ENCODE peak calls at places on chromosomes 13 and 19, in five cellular contexts. One of them, this sample, is unnamed.

GRCh38 chr19:19342086-19343015 is 21.7 kb downstream of the MAU2 start:
- DNase-seq in A549: peak
- DNase-seq in stomach: peak
- DNase-seq in suprapubic skin: no peak
- DNase-seq in esophagus muscularis mucosa: no peak
- DNase-seq in this sample: peak

GRCh38 chr13:42930136-42930535 is 61.9 kb downstream of the EPSTI1 start:
- DNase-seq in A549: no peak
- DNase-seq in stomach: no peak
- DNase-seq in suprapubic skin: no peak
- DNase-seq in esophagus muscularis mucosa: no peak
- DNase-seq in this sample: no peak

GRCh38 chr13:93003531-93003930 is 223.1 kb upstream of the GPC6 start:
- DNase-seq in A549: no peak
- DNase-seq in stomach: no peak
- DNase-seq in suprapubic skin: no peak
- DNase-seq in esophagus muscularis mucosa: no peak
- DNase-seq in this sample: no peak

GRCh38 chr13:45316210-45316799 is 24.7 kb downstream of the TPT1 start:
- DNase-seq in A549: no peak
- DNase-seq in stomach: no peak
- DNase-seq in suprapubic skin: no peak
- DNase-seq in esophagus muscularis mucosa: no peak
- DNase-seq in this sample: no peak

GRCh38 chr13:33000365-33000764 is 15.9 kb upstream of the KL start:
- DNase-seq in A549: no peak
- DNase-seq in stomach: no peak
- DNase-seq in suprapubic skin: no peak
- DNase-seq in esophagus muscularis mucosa: no peak
- DNase-seq in this sample: no peak

GRCh38 chr13:20716951-20717350 is 13.5 kb downstream of the IL17D start:
- DNase-seq in A549: no peak
- DNase-seq in stomach: no peak
- DNase-seq in suprapubic skin: no peak
- DNase-seq in esophagus muscularis mucosa: no peak
- DNase-seq in this sample: no peak

GRCh38 chr19:2494447-2495129 is 18.7 kb downstream of the GADD45B start:
- DNase-seq in A549: peak
- DNase-seq in stomach: peak
- DNase-seq in suprapubic skin: peak
- DNase-seq in esophagus muscularis mucosa: no peak
- DNase-seq in this sample: peak

GRCh38 chr13:46961719-46962118 is 64.9 kb upstream of the HTR2A start:
- DNase-seq in A549: no peak
- DNase-seq in stomach: no peak
- DNase-seq in suprapubic skin: no peak
- DNase-seq in esophagus muscularis mucosa: no peak
- DNase-seq in this sample: no peak

GRCh38 chr13:96617528-96617927 is 376.7 kb downstream of the OXGR1 start:
- DNase-seq in A549: no peak
- DNase-seq in stomach: no peak
- DNase-seq in suprapubic skin: no peak
- DNase-seq in esophagus muscularis mucosa: no peak
- DNase-seq in this sample: no peak

GRCh38 chr13:20609145-20609544 is 42.2 kb downstream of the IFT88 start:
- DNase-seq in A549: no peak
- DNase-seq in stomach: no peak
- DNase-seq in suprapubic skin: no peak
- DNase-seq in esophagus muscularis mucosa: no peak
- DNase-seq in this sample: no peak

GRCh38 chr19:4229179-4229931 is at the start of gene EBI3:
- DNase-seq in A549: peak
- DNase-seq in stomach: no peak
- DNase-seq in suprapubic skin: no peak
- DNase-seq in esophagus muscularis mucosa: no peak
- DNase-seq in this sample: no peak

GRCh38 chr13:38943231-38943630 is 47.4 kb downstream of the STOML3 start:
- DNase-seq in A549: no peak
- DNase-seq in stomach: no peak
- DNase-seq in suprapubic skin: no peak
- DNase-seq in esophagus muscularis mucosa: no peak
- DNase-seq in this sample: no peak

GRCh38 chr13:85163063-85163462 is 636.2 kb downstream of the SLITRK6 start:
- DNase-seq in A549: no peak
- DNase-seq in stomach: no peak
- DNase-seq in suprapubic skin: no peak
- DNase-seq in esophagus muscularis mucosa: no peak
- DNase-seq in this sample: no peak

GRCh38 chr13:51068501-51068900 is 42.6 kb downstream of the C13orf42 start:
- DNase-seq in A549: no peak
- DNase-seq in stomach: no peak
- DNase-seq in suprapubic skin: no peak
- DNase-seq in esophagus muscularis mucosa: no peak
- DNase-seq in this sample: no peak

GRCh38 chr13:30021611-30022010 is 171.2 kb upstream of the UBL3 start:
- DNase-seq in A549: no peak
- DNase-seq in stomach: no peak
- DNase-seq in suprapubic skin: no peak
- DNase-seq in esophagus muscularis mucosa: no peak
- DNase-seq in this sample: no peak

GRCh38 chr13:92896842-92897241 is 329.8 kb upstream of the GPC6 start:
- DNase-seq in A549: peak
- DNase-seq in stomach: no peak
- DNase-seq in suprapubic skin: no peak
- DNase-seq in esophagus muscularis mucosa: no peak
- DNase-seq in this sample: no peak

GRCh38 chr19:57747472-57747807 is 825 bp downstream of the ZNF776 start:
- DNase-seq in A549: no peak
- DNase-seq in stomach: no peak
- DNase-seq in suprapubic skin: no peak
- DNase-seq in esophagus muscularis mucosa: no peak
- DNase-seq in this sample: no peak

GRCh38 chr13:79491715-79492114 is 10.8 kb downstream of the NDFIP2 start:
- DNase-seq in A549: peak
- DNase-seq in stomach: no peak
- DNase-seq in suprapubic skin: no peak
- DNase-seq in esophagus muscularis mucosa: no peak
- DNase-seq in this sample: no peak

GRCh38 chr13:19059016-19059780 is 122.4 kb downstream of the TUBA3C start:
- DNase-seq in A549: no peak
- DNase-seq in stomach: no peak
- DNase-seq in suprapubic skin: no peak
- DNase-seq in esophagus muscularis mucosa: peak
- DNase-seq in this sample: no peak

GRCh38 chr13:36456577-36456976 is 24.3 kb downstream of the CCNA1 start:
- DNase-seq in A549: no peak
- DNase-seq in stomach: no peak
- DNase-seq in suprapubic skin: no peak
- DNase-seq in esophagus muscularis mucosa: no peak
- DNase-seq in this sample: no peak

GRCh38 chr13:101623469-101624209 is 171.2 kb downstream of the ITGBL1 start:
- DNase-seq in A549: peak
- DNase-seq in stomach: no peak
- DNase-seq in suprapubic skin: no peak
- DNase-seq in esophagus muscularis mucosa: no peak
- DNase-seq in this sample: no peak

GRCh38 chr19:367561-367960 is 23.0 kb upstream of the MIER2 start:
- DNase-seq in A549: no peak
- DNase-seq in stomach: no peak
- DNase-seq in suprapubic skin: no peak
- DNase-seq in esophagus muscularis mucosa: no peak
- DNase-seq in this sample: no peak

GRCh38 chr13:114115191-114115671 is 17.2 kb downstream of the RASA3 start:
- DNase-seq in A549: peak
- DNase-seq in stomach: peak
- DNase-seq in suprapubic skin: peak
- DNase-seq in esophagus muscularis mucosa: no peak
- DNase-seq in this sample: no peak

GRCh38 chr13:100203696-100204367 is 114.9 kb downstream of the PCCA start:
- DNase-seq in A549: no peak
- DNase-seq in stomach: no peak
- DNase-seq in suprapubic skin: no peak
- DNase-seq in esophagus muscularis mucosa: no peak
- DNase-seq in this sample: no peak

GRCh38 chr13:74040200-74040599 is 94.0 kb downstream of the KLF12 start:
- DNase-seq in A549: peak
- DNase-seq in stomach: peak
- DNase-seq in suprapubic skin: no peak
- DNase-seq in esophagus muscularis mucosa: no peak
- DNase-seq in this sample: no peak

GRCh38 chr19:55579766-55580621 is 654 bp downstream of the ZNF579 start:
- DNase-seq in A549: peak
- DNase-seq in stomach: no peak
- DNase-seq in suprapubic skin: no peak
- DNase-seq in esophagus muscularis mucosa: no peak
- DNase-seq in this sample: peak

GRCh38 chr19:54063350-54064078 is at the start of gene VSTM1:
- DNase-seq in A549: no peak
- DNase-seq in stomach: no peak
- DNase-seq in suprapubic skin: no peak
- DNase-seq in esophagus muscularis mucosa: no peak
- DNase-seq in this sample: no peak

GRCh38 chr13:105814219-105814901 is 721.1 kb downstream of the EFNB2 start:
- DNase-seq in A549: no peak
- DNase-seq in stomach: no peak
- DNase-seq in suprapubic skin: no peak
- DNase-seq in esophagus muscularis mucosa: no peak
- DNase-seq in this sample: no peak

GRCh38 chr19:8220481-8220880 is 11.3 kb downstream of the CERS4 start:
- DNase-seq in A549: no peak
- DNase-seq in stomach: no peak
- DNase-seq in suprapubic skin: no peak
- DNase-seq in esophagus muscularis mucosa: no peak
- DNase-seq in this sample: no peak

GRCh38 chr19:35991731-35992450 is 3.1 kb upstream of the SDHAF1 start:
- DNase-seq in A549: no peak
- DNase-seq in stomach: no peak
- DNase-seq in suprapubic skin: no peak
- DNase-seq in esophagus muscularis mucosa: no peak
- DNase-seq in this sample: no peak

GRCh38 chr19:5932593-5933262 is 18.7 kb downstream of the CAPS start:
- DNase-seq in A549: no peak
- DNase-seq in stomach: no peak
- DNase-seq in suprapubic skin: no peak
- DNase-seq in esophagus muscularis mucosa: no peak
- DNase-seq in this sample: no peak

GRCh38 chr19:3801412-3802096 is 15.4 kb upstream of the MATK start:
- DNase-seq in A549: no peak
- DNase-seq in stomach: peak
- DNase-seq in suprapubic skin: no peak
- DNase-seq in esophagus muscularis mucosa: no peak
- DNase-seq in this sample: no peak

GRCh38 chr19:38278751-38279150 is 14.4 kb downstream of the SPINT2 start:
- DNase-seq in A549: no peak
- DNase-seq in stomach: no peak
- DNase-seq in suprapubic skin: no peak
- DNase-seq in esophagus muscularis mucosa: no peak
- DNase-seq in this sample: no peak

GRCh38 chr13:62483774-62484173 is 1068.1 kb upstream of the PCDH20 start:
- DNase-seq in A549: no peak
- DNase-seq in stomach: no peak
- DNase-seq in suprapubic skin: no peak
- DNase-seq in esophagus muscularis mucosa: no peak
- DNase-seq in this sample: no peak

DNA sequence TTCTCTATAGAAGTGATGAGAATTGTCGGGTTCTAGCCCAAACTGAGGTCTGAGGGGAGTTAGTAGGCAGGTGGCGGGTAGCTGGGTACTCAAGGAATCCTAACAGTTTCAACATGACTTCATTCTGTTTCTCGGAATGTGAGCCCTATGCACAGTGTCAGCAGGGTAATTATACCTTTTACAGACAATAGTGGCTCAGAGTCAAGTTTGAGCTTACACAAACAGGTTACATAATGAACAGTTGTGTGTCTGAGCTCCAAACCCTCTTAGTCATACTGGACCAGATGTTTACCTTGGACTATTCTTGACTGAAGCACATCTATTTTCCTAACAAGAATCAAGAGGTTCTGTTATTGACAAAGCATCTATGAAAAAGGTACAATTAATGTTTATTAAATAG is 1066.7 kb upstream of the PCDH20 start:
- DNase-seq in A549: no peak
- DNase-seq in stomach: no peak
- DNase-seq in suprapubic skin: no peak
- DNase-seq in esophagus muscularis mucosa: no peak
- DNase-seq in this sample: no peak
- TF ChIP-seq EP300 in A549: no peak
- TF ChIP-seq EP300 in stomach: no peak
- TF ChIP-seq EP300 in suprapubic skin: no peak
- TF ChIP-seq EP300 in esophagus muscularis mucosa: no peak
- TF ChIP-seq EP300 in this sample: no peak

GRCh38 chr19:40465025-40465780 is at the start of gene BLVRB:
- DNase-seq in A549: peak
- DNase-seq in stomach: no peak
- DNase-seq in suprapubic skin: no peak
- DNase-seq in esophagus muscularis mucosa: no peak
- DNase-seq in this sample: no peak
- TF ChIP-seq POLR2A in A549: peak
- TF ChIP-seq POLR2A in stomach: no peak
- TF ChIP-seq POLR2A in suprapubic skin: peak
- TF ChIP-seq POLR2A in esophagus muscularis mucosa: peak
- TF ChIP-seq POLR2A in this sample: peak

GRCh38 chr19:46431824-46432223 is 3.1 kb upstream of the PNMA8C start:
- DNase-seq in A549: peak
- DNase-seq in stomach: no peak
- DNase-seq in suprapubic skin: no peak
- DNase-seq in esophagus muscularis mucosa: no peak
- DNase-seq in this sample: no peak
- TF ChIP-seq CTCF in A549: no peak
- TF ChIP-seq CTCF in stomach: no peak
- TF ChIP-seq CTCF in suprapubic skin: no peak
- TF ChIP-seq CTCF in esophagus muscularis mucosa: no peak
- TF ChIP-seq CTCF in this sample: no peak

GRCh38 chr13:28532226-28533048 is 37.5 kb upstream of the FLT1 start:
- DNase-seq in A549: no peak
- DNase-seq in stomach: no peak
- DNase-seq in suprapubic skin: no peak
- DNase-seq in esophagus muscularis mucosa: peak
- DNase-seq in this sample: no peak
- TF ChIP-seq EP300 in A549: no peak
- TF ChIP-seq EP300 in stomach: no peak
- TF ChIP-seq EP300 in suprapubic skin: no peak
- TF ChIP-seq EP300 in esophagus muscularis mucosa: no peak
- TF ChIP-seq EP300 in this sample: no peak

GRCh38 chr19:16425993-16426392 is 45.8 kb downstream of the EPS15L1 start:
- DNase-seq in A549: no peak
- DNase-seq in stomach: no peak
- DNase-seq in suprapubic skin: no peak
- DNase-seq in esophagus muscularis mucosa: no peak
- DNase-seq in this sample: no peak

GRCh38 chr19:16429759-16430091 is 42.0 kb downstream of the EPS15L1 start:
- DNase-seq in A549: no peak
- DNase-seq in stomach: no peak
- DNase-seq in suprapubic skin: no peak
- DNase-seq in esophagus muscularis mucosa: no peak
- DNase-seq in this sample: no peak

GRCh38 chr19:16425019-16425418 is 46.8 kb downstream of the EPS15L1 start:
- DNase-seq in A549: no peak
- DNase-seq in stomach: no peak
- DNase-seq in suprapubic skin: no peak
- DNase-seq in esophagus muscularis mucosa: no peak
- DNase-seq in this sample: no peak

GRCh38 chr19:16428372-16429036 is 43.3 kb downstream of the EPS15L1 start:
- DNase-seq in A549: no peak
- DNase-seq in stomach: no peak
- DNase-seq in suprapubic skin: no peak
- DNase-seq in esophagus muscularis mucosa: no peak
- DNase-seq in this sample: no peak

GRCh38 chr19:16429066-16429758 is 42.6 kb downstream of the EPS15L1 start:
- DNase-seq in A549: no peak
- DNase-seq in stomach: peak
- DNase-seq in suprapubic skin: no peak
- DNase-seq in esophagus muscularis mucosa: no peak
- DNase-seq in this sample: no peak
- TF ChIP-seq POLR2A in A549: no peak
- TF ChIP-seq POLR2A in stomach: no peak
- TF ChIP-seq POLR2A in suprapubic skin: no peak
- TF ChIP-seq POLR2A in esophagus muscularis mucosa: no peak
- TF ChIP-seq POLR2A in this sample: no peak